ENCODE peak calls at places on chromosomes 2 and 18, in four cellular contexts. G is CD8-positive, alpha-beta T cell; R is DND-41; S is IMR-90. E is an unnamed sample.

GRCh38 chr2:183035298-183035953 is 2.8 kb downstream of the NCKAP1 start:
- DNase-seq in G (no peak), R (no peak), S (peak; percentile 88), E (peak; percentile 77)

GRCh38 chr2:215876139-215876936 is 137.0 kb downstream of the MREG start:
- DNase-seq in G (no peak), R (no peak), S (no peak), E (no peak)

GRCh38 chr2:54634564-54635511 is 88.6 kb upstream of the EML6 start:
- DNase-seq in G (no peak), R (no peak), S (peak; percentile 84), E (peak; percentile 86)

GRCh38 chr2:237291138-237291792 is 122.7 kb downstream of the COL6A3 start:
- DNase-seq in G (no peak), R (no peak), S (peak; percentile 98), E (peak; percentile 100)

GRCh38 chr2:150101947-150102346 is 385.5 kb downstream of the RND3 start:
- DNase-seq in G (no peak), R (no peak), S (peak; percentile 24), E (no peak)

GRCh38 chr18:33201509-33201926 is 239.0 kb downstream of the CCDC178 start:
- DNase-seq in G (no peak), R (peak; percentile 80), S (no peak), E (peak; percentile 69)

GRCh38 chr2:48589170-48589767 is 28.4 kb upstream of the GTF2A1L start:
- DNase-seq in G (no peak), R (peak; percentile 7), S (peak; percentile 59), E (peak; percentile 53)

GRCh38 chr18:67582488-67582887 is 66.0 kb upstream of the DSEL start:
- DNase-seq in G (no peak), R (no peak), S (no peak), E (no peak)

GRCh38 chr18:36415606-36416005 is 118.1 kb downstream of the FHOD3 start:
- DNase-seq in G (no peak), R (no peak), S (no peak), E (no peak)

GRCh38 chr2:69565431-69565839 is 78.1 kb downstream of the AAK1 start:
- DNase-seq in G (peak; percentile 83), R (peak; percentile 69), S (no peak), E (no peak)

GRCh38 chr2:208638059-208638458 is 231.5 kb downstream of the PTH2R start:
- DNase-seq in G (no peak), R (no peak), S (no peak), E (no peak)

GRCh38 chr2:71804251-71804650 is 343.4 kb downstream of the CYP26B1 start:
- DNase-seq in G (peak; percentile 4), R (no peak), S (no peak), E (no peak)
- TF ChIP-seq CTCF in G (no peak), R (no peak), S (no peak), E (no peak)

GRCh38 chr18:65968605-65969004 is 217.8 kb downstream of the CDH7 start:
- DNase-seq in G (no peak), R (no peak), S (no peak), E (no peak)
- TF ChIP-seq CTCF in G (no peak), R (no peak), S (no peak), E (peak; percentile 22)

GRCh38 chr2:232042911-232043564 is 81.5 kb downstream of the DIS3L2 start:
- DNase-seq in G (no peak), R (no peak), S (peak; percentile 61), E (peak; percentile 30)

GRCh38 chr2:232049350-232049749 is 87.8 kb downstream of the DIS3L2 start:
- DNase-seq in G (no peak), R (no peak), S (no peak), E (no peak)

GRCh38 chr2:232039086-232039485 is 77.6 kb downstream of the DIS3L2 start:
- DNase-seq in G (no peak), R (no peak), S (no peak), E (no peak)

GRCh38 chr2:232038251-232038897 is 76.9 kb downstream of the DIS3L2 start:
- DNase-seq in G (no peak), R (no peak), S (no peak), E (no peak)

DNA sequence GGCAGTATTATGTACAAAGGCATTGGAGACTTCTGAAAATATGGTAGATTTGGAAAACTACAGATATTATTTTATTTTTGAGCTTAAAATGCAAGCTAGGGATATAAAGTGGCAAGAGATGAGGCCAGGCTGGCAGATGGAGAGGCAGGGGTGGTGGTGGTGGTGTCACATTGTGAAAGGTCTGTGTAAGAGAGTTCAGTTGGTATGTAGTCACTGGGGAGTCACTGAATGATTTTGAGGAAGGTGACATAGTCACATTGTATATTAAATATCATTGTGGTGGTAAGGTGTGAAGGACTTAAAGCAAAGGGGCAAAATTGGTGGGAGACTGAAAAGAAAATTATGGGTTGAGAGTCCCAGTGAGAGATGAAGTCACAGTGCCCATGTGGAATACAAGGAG is 82.5 kb downstream of the DIS3L2 start:
- DNase-seq in G (no peak), R (no peak), S (no peak), E (no peak)
- TF ChIP-seq CTCF in G (no peak), R (no peak), S (no peak), E (no peak)

DNA sequence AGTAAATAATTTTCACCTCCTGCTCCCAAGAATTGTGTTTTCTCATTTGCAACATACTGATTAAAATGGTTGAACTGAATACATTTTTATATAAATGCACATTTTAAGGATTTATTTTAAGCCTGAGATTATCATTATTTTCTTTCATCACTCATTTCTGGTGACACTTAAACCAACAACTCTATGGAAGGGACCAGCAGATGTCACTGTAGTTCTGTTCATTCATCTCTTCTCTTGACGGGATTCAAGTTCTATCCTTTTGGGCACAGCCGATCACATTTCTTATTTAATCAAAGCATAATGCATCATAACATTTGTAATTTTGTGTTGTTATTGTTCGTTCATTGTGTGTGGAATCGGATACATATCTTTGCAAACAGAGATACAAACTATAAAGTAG is 417.9 kb downstream of the HRH4 start:
- DNase-seq in G (no peak), R (no peak), S (peak; percentile 64), E (peak; percentile 58)
- TF ChIP-seq CTCF in G (no peak), R (peak; percentile 43), S (peak; percentile 71), E (peak; percentile 51)

DNA sequence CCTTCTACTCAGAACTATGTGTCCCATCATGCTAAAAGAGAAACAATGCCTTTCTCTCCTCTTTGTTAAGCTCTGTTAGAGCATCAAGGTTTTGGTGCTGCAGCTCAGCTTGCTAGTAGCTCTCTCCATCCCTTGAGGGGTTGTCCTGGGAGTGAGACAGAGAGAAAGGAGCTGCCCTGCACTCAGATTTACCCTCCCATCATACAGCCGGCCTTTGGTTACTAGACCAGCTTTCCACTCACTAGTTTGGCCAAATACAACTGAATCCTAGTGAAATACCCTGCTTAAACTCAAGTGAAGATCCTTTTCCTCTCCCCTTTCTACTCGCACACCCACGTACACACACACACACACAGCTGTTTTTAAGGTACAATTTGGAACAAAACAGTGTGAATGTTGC is 2.3 kb upstream of the CHN1 start:
- DNase-seq in G (no peak), R (no peak), S (no peak), E (no peak)
- TF ChIP-seq CTCF in G (no peak), R (no peak), S (no peak), E (no peak)

GRCh38 chr2:7083580-7084509 is 166.6 kb downstream of the RNF144A start:
- DNase-seq in G (no peak), R (peak; percentile 44), S (peak; percentile 25), E (peak; percentile 54)
- TF ChIP-seq CTCF in G (peak; percentile 33), R (peak; percentile 71), S (peak; percentile 54), E (peak; percentile 69)

GRCh38 chr18:48949606-48950535 is 894 bp downstream of the SMAD7 start:
- DNase-seq in G (peak; percentile 74), R (peak; percentile 31), S (peak; percentile 60), E (peak; percentile 53)

GRCh38 chr18:48947102-48947501 is 3.7 kb downstream of the SMAD7 start:
- DNase-seq in G (no peak), R (no peak), S (no peak), E (no peak)

GRCh38 chr18:48947583-48947982 is 3.2 kb downstream of the SMAD7 start:
- DNase-seq in G (no peak), R (no peak), S (no peak), E (no peak)

GRCh38 chr18:48949051-48949605 is 1.6 kb downstream of the SMAD7 start:
- DNase-seq in G (peak; percentile 61), R (no peak), S (no peak), E (no peak)

DNA sequence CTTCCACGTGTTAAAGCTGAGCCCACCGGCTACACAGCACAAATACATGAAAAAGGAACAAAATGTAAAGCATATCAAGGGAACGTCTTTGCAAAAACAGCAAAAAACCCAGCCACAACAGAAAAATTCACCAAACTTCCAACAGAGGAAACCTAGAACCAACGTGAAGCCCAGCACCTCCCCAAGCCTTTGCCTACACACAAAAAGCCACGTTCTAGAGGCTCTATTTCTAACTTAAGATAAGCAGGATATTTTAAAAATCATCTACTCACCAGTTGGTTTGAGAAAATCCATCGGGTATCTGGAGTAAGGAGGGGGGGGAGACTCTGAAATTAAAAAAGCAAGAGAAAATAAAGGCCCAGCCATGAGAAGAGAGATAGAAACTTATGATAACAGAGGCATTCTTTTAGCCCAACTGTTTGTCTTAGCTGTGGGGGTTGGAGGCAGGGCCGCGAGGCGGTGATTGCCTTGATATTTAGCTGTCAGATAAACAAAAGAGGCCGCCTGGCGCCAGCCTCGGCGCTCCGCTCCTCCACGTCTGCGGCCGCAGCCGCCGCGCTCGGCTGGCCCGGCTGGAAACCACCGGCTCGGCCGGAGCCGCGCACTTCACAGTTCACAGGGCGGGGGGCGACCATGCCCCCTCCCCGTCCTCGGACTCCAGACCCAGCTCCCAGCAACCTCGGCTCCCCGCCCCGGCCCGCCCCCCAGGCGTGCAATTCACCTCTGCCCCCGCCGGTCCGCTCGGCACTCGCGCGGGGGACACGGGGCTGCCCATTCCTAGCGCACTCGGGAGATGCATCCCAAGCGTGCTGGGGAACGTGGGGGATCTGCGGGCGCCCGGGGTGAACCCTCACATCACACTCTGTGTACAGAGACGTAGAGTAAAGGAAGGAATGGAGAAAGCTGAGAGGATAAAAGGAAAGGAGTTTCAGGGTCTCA is 2.4 kb downstream of the SMAD7 start:
- DNase-seq in G (peak; percentile 65), R (peak; percentile 60), S (peak; percentile 86), E (peak; percentile 78)
- TF ChIP-seq CTCF in G (no peak), R (no peak), S (peak; percentile 34), E (no peak)

DNA sequence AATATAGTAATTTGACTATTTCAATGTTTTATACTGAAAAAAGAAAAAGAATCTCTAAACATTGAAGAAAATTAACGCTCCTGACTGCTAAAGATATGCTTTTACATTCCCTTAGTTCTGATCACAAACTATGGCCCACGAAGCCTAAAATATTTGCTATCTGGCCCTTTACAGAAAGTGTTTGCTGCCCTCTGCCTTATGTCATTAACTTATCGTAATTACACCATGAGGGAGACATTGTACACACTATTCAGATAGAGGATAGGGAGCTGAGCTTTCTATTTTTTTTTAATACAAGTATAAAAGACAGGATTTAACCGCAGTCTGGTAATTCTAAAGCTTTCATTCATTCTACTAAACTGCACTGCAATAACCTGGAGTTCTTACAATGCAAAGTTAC is 393.1 kb upstream of the DCC start:
- DNase-seq in G (no peak), R (no peak), S (no peak), E (no peak)
- TF ChIP-seq CTCF in G (no peak), R (no peak), S (no peak), E (no peak)

DNA sequence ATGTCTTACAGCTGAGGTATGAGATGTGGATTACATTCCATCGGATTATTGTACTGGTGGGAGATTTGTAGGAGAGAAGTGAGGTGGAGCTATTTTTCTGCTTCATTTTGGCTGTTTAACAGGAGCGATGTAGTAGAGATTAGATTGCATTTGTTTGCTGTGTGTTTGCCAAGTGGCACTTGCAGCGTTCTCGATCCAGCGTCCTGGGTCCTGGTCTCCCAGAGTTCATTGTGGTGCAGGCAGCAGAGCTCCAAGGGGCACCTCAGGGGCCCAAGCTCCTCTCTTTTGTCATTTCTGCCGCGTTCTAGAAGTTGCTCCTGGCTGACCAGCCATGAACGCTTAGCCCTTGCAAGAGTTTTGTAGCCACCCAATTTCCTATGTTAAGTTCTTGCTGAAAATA is 210.1 kb upstream of the APCDD1 start:
- DNase-seq in G (no peak), R (no peak), S (no peak), E (no peak)
- TF ChIP-seq CTCF in G (no peak), R (no peak), S (no peak), E (no peak)